ENCODE peak calls at places on chromosomes 4 and X, in nine cellular contexts. One of them, this sample, is unnamed.
A peak's percentile ranks its signal among the peaks of the same experiment; 100 is the strongest.

GRCh38 chr4:8222609-8223391 is 23.7 kb downstream of the SH3TC1 start:
- DNase-seq in astrocyte of the cerebellum: no peak
- DNase-seq in cardiac fibroblast: no peak
- DNase-seq in fibroblast of pulmonary artery: no peak
- DNase-seq in nephron progenitor cell: no peak
- DNase-seq in body of pancreas: no peak
- DNase-seq in Caco-2: no peak
- DNase-seq in neural crest cell: no peak
- DNase-seq in upper lobe of right lung: no peak
- DNase-seq in this sample: no peak

GRCh38 chrX:7798327-7798726 is 44.6 kb upstream of the VCX start:
- DNase-seq in astrocyte of the cerebellum: no peak
- DNase-seq in cardiac fibroblast: no peak
- DNase-seq in fibroblast of pulmonary artery: no peak
- DNase-seq in nephron progenitor cell: no peak
- DNase-seq in body of pancreas: no peak
- DNase-seq in Caco-2: no peak
- DNase-seq in neural crest cell: no peak
- DNase-seq in upper lobe of right lung: no peak
- DNase-seq in this sample: no peak

GRCh38 chr4:185738851-185739250 is 73.1 kb downstream of the SORBS2 start:
- DNase-seq in astrocyte of the cerebellum: no peak
- DNase-seq in cardiac fibroblast: peak; percentile 26
- DNase-seq in fibroblast of pulmonary artery: no peak
- DNase-seq in nephron progenitor cell: no peak
- DNase-seq in body of pancreas: no peak
- DNase-seq in Caco-2: no peak
- DNase-seq in neural crest cell: no peak
- DNase-seq in upper lobe of right lung: no peak
- DNase-seq in this sample: no peak

GRCh38 chr4:111048316-111048715 is 425.4 kb upstream of the PITX2 start:
- DNase-seq in astrocyte of the cerebellum: no peak
- DNase-seq in cardiac fibroblast: no peak
- DNase-seq in fibroblast of pulmonary artery: no peak
- DNase-seq in nephron progenitor cell: no peak
- DNase-seq in body of pancreas: no peak
- DNase-seq in Caco-2: no peak
- DNase-seq in neural crest cell: no peak
- DNase-seq in upper lobe of right lung: no peak
- DNase-seq in this sample: no peak

GRCh38 chr4:184170996-184171395 is 46.7 kb downstream of the ENPP6 start:
- DNase-seq in astrocyte of the cerebellum: no peak
- DNase-seq in cardiac fibroblast: peak; percentile 32
- DNase-seq in fibroblast of pulmonary artery: peak; percentile 8
- DNase-seq in nephron progenitor cell: peak; percentile 47
- DNase-seq in body of pancreas: no peak
- DNase-seq in Caco-2: no peak
- DNase-seq in neural crest cell: no peak
- DNase-seq in upper lobe of right lung: no peak
- DNase-seq in this sample: peak; percentile 58

GRCh38 chr4:129900430-129900953 is 804.5 kb downstream of the C4orf33 start:
- DNase-seq in astrocyte of the cerebellum: no peak
- DNase-seq in cardiac fibroblast: no peak
- DNase-seq in fibroblast of pulmonary artery: no peak
- DNase-seq in nephron progenitor cell: no peak
- DNase-seq in body of pancreas: no peak
- DNase-seq in Caco-2: no peak
- DNase-seq in neural crest cell: no peak
- DNase-seq in upper lobe of right lung: no peak
- DNase-seq in this sample: no peak

GRCh38 chrX:10360121-10360520 is 203.3 kb downstream of the CLCN4 start:
- DNase-seq in astrocyte of the cerebellum: no peak
- DNase-seq in cardiac fibroblast: no peak
- DNase-seq in fibroblast of pulmonary artery: no peak
- DNase-seq in nephron progenitor cell: no peak
- DNase-seq in body of pancreas: no peak
- DNase-seq in Caco-2: no peak
- DNase-seq in neural crest cell: no peak
- DNase-seq in upper lobe of right lung: no peak
- DNase-seq in this sample: peak; percentile 21

GRCh38 chr4:88765729-88766128 is 68.1 kb upstream of the NAP1L5 start:
- DNase-seq in astrocyte of the cerebellum: peak; percentile 74
- DNase-seq in cardiac fibroblast: peak; percentile 80
- DNase-seq in fibroblast of pulmonary artery: peak; percentile 82
- DNase-seq in nephron progenitor cell: no peak
- DNase-seq in body of pancreas: no peak
- DNase-seq in Caco-2: no peak
- DNase-seq in neural crest cell: no peak
- DNase-seq in upper lobe of right lung: no peak
- DNase-seq in this sample: no peak

GRCh38 chr4:151781026-151781425 is 20.2 kb upstream of the GATB start:
- DNase-seq in astrocyte of the cerebellum: no peak
- DNase-seq in cardiac fibroblast: no peak
- DNase-seq in fibroblast of pulmonary artery: no peak
- DNase-seq in nephron progenitor cell: no peak
- DNase-seq in body of pancreas: no peak
- DNase-seq in Caco-2: no peak
- DNase-seq in neural crest cell: no peak
- DNase-seq in upper lobe of right lung: no peak
- DNase-seq in this sample: no peak

GRCh38 chr4:133355636-133356035 is 206.5 kb downstream of the PCDH10 start:
- DNase-seq in astrocyte of the cerebellum: no peak
- DNase-seq in cardiac fibroblast: no peak
- DNase-seq in fibroblast of pulmonary artery: peak; percentile 35
- DNase-seq in nephron progenitor cell: no peak
- DNase-seq in body of pancreas: no peak
- DNase-seq in Caco-2: no peak
- DNase-seq in neural crest cell: no peak
- DNase-seq in upper lobe of right lung: no peak
- DNase-seq in this sample: no peak

GRCh38 chr4:24321151-24321550 is 263.2 kb downstream of the DHX15 start:
- DNase-seq in astrocyte of the cerebellum: peak; percentile 77
- DNase-seq in cardiac fibroblast: peak; percentile 55
- DNase-seq in fibroblast of pulmonary artery: no peak
- DNase-seq in nephron progenitor cell: no peak
- DNase-seq in body of pancreas: no peak
- DNase-seq in Caco-2: no peak
- DNase-seq in neural crest cell: no peak
- DNase-seq in upper lobe of right lung: no peak
- DNase-seq in this sample: no peak

GRCh38 chr4:168449740-168450442 is 30.4 kb downstream of the DDX60L start:
- DNase-seq in astrocyte of the cerebellum: peak; percentile 1
- DNase-seq in cardiac fibroblast: peak; percentile 91
- DNase-seq in fibroblast of pulmonary artery: peak; percentile 62
- DNase-seq in nephron progenitor cell: no peak
- DNase-seq in body of pancreas: no peak
- DNase-seq in Caco-2: no peak
- DNase-seq in neural crest cell: no peak
- DNase-seq in upper lobe of right lung: no peak
- DNase-seq in this sample: no peak

GRCh38 chr4:80072607-80073361 is at the start of gene ANTXR2:
- DNase-seq in astrocyte of the cerebellum: peak; percentile 83
- DNase-seq in cardiac fibroblast: peak; percentile 98
- DNase-seq in fibroblast of pulmonary artery: peak; percentile 97
- DNase-seq in nephron progenitor cell: peak; percentile 80
- DNase-seq in body of pancreas: peak; percentile 81
- DNase-seq in Caco-2: peak; percentile 73
- DNase-seq in neural crest cell: peak; percentile 75
- DNase-seq in upper lobe of right lung: peak; percentile 93
- DNase-seq in this sample: peak; percentile 80
- TF ChIP-seq CTCF in astrocyte of the cerebellum: no peak
- TF ChIP-seq CTCF in cardiac fibroblast: no peak
- TF ChIP-seq CTCF in fibroblast of pulmonary artery: no peak
- TF ChIP-seq CTCF in nephron progenitor cell: no peak
- TF ChIP-seq CTCF in body of pancreas: no peak
- TF ChIP-seq CTCF in Caco-2: no peak
- TF ChIP-seq CTCF in neural crest cell: no peak
- TF ChIP-seq CTCF in upper lobe of right lung: peak; percentile 15
- TF ChIP-seq CTCF in this sample: no peak

DNA sequence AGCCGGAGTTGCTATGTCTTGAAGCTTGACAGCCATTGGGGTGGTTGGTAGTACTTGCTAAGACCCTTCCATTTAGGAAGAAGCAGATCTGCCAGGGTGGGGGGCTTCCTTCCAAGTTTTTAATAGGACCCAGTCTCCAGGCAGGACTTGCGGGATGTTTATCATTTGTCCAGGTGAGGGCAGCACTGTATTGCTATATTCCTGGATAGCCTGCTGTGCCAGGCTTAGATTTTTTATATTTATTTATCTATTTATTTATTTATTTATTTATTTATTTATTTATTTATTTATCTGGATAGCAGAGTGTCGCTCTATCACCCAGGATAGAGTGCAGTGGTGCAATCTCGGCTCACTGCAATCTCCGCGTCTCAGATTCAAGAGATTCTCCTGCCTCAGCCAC is 87.4 kb upstream of the CT45A1 start:
- DNase-seq in astrocyte of the cerebellum: no peak
- DNase-seq in cardiac fibroblast: peak; percentile 5
- DNase-seq in fibroblast of pulmonary artery: peak; percentile 1
- DNase-seq in nephron progenitor cell: no peak
- DNase-seq in body of pancreas: no peak
- DNase-seq in Caco-2: no peak
- DNase-seq in neural crest cell: no peak
- DNase-seq in upper lobe of right lung: no peak
- DNase-seq in this sample: no peak
- TF ChIP-seq CTCF in astrocyte of the cerebellum: no peak
- TF ChIP-seq CTCF in cardiac fibroblast: no peak
- TF ChIP-seq CTCF in fibroblast of pulmonary artery: no peak
- TF ChIP-seq CTCF in nephron progenitor cell: no peak
- TF ChIP-seq CTCF in body of pancreas: no peak
- TF ChIP-seq CTCF in Caco-2: no peak
- TF ChIP-seq CTCF in neural crest cell: peak; percentile 41
- TF ChIP-seq CTCF in upper lobe of right lung: peak; percentile 26
- TF ChIP-seq CTCF in this sample: peak; percentile 24

GRCh38 chrX:49120104-49120503 is 3.4 kb downstream of the GPKOW start:
- DNase-seq in astrocyte of the cerebellum: no peak
- DNase-seq in cardiac fibroblast: peak; percentile 4
- DNase-seq in fibroblast of pulmonary artery: peak; percentile 11
- DNase-seq in nephron progenitor cell: no peak
- DNase-seq in body of pancreas: no peak
- DNase-seq in Caco-2: no peak
- DNase-seq in neural crest cell: no peak
- DNase-seq in upper lobe of right lung: no peak
- DNase-seq in this sample: no peak
- TF ChIP-seq CTCF in astrocyte of the cerebellum: no peak
- TF ChIP-seq CTCF in cardiac fibroblast: no peak
- TF ChIP-seq CTCF in fibroblast of pulmonary artery: no peak
- TF ChIP-seq CTCF in nephron progenitor cell: no peak
- TF ChIP-seq CTCF in body of pancreas: no peak
- TF ChIP-seq CTCF in Caco-2: no peak
- TF ChIP-seq CTCF in neural crest cell: no peak
- TF ChIP-seq CTCF in upper lobe of right lung: no peak
- TF ChIP-seq CTCF in this sample: no peak

GRCh38 chr4:2712261-2712842 is 43.8 kb downstream of the TNIP2 start:
- DNase-seq in astrocyte of the cerebellum: peak; percentile 18
- DNase-seq in cardiac fibroblast: peak; percentile 47
- DNase-seq in fibroblast of pulmonary artery: peak; percentile 46
- DNase-seq in nephron progenitor cell: no peak
- DNase-seq in body of pancreas: no peak
- DNase-seq in Caco-2: no peak
- DNase-seq in neural crest cell: no peak
- DNase-seq in upper lobe of right lung: no peak
- DNase-seq in this sample: peak; percentile 53
- TF ChIP-seq CTCF in astrocyte of the cerebellum: peak; percentile 48
- TF ChIP-seq CTCF in cardiac fibroblast: peak; percentile 37
- TF ChIP-seq CTCF in fibroblast of pulmonary artery: peak; percentile 30
- TF ChIP-seq CTCF in nephron progenitor cell: no peak
- TF ChIP-seq CTCF in body of pancreas: no peak
- TF ChIP-seq CTCF in Caco-2: peak; percentile 38
- TF ChIP-seq CTCF in neural crest cell: peak; percentile 58
- TF ChIP-seq CTCF in upper lobe of right lung: no peak
- TF ChIP-seq CTCF in this sample: peak; percentile 67

GRCh38 chr4:2008671-2008920 is 178 bp downstream of the NELFA start:
- DNase-seq in astrocyte of the cerebellum: no peak
- DNase-seq in cardiac fibroblast: no peak
- DNase-seq in fibroblast of pulmonary artery: no peak
- DNase-seq in nephron progenitor cell: no peak
- DNase-seq in body of pancreas: no peak
- DNase-seq in Caco-2: no peak
- DNase-seq in neural crest cell: no peak
- DNase-seq in upper lobe of right lung: no peak
- DNase-seq in this sample: no peak

GRCh38 chr4:2008921-2009650 is at the start of gene NELFA:
- DNase-seq in astrocyte of the cerebellum: peak; percentile 80
- DNase-seq in cardiac fibroblast: peak; percentile 96
- DNase-seq in fibroblast of pulmonary artery: peak; percentile 95
- DNase-seq in nephron progenitor cell: peak; percentile 93
- DNase-seq in body of pancreas: peak; percentile 97
- DNase-seq in Caco-2: peak; percentile 95
- DNase-seq in neural crest cell: peak; percentile 96
- DNase-seq in upper lobe of right lung: peak; percentile 98
- DNase-seq in this sample: peak; percentile 95

GRCh38 chr4:2006956-2007653 is 1.7 kb downstream of the NELFA start:
- DNase-seq in astrocyte of the cerebellum: no peak
- DNase-seq in cardiac fibroblast: no peak
- DNase-seq in fibroblast of pulmonary artery: no peak
- DNase-seq in nephron progenitor cell: no peak
- DNase-seq in body of pancreas: no peak
- DNase-seq in Caco-2: no peak
- DNase-seq in neural crest cell: no peak
- DNase-seq in upper lobe of right lung: peak; percentile 21
- DNase-seq in this sample: no peak

GRCh38 chr4:2007804-2008670 is 737 bp downstream of the NELFA start:
- DNase-seq in astrocyte of the cerebellum: no peak
- DNase-seq in cardiac fibroblast: no peak
- DNase-seq in fibroblast of pulmonary artery: peak; percentile 13
- DNase-seq in nephron progenitor cell: peak; percentile 48
- DNase-seq in body of pancreas: no peak
- DNase-seq in Caco-2: no peak
- DNase-seq in neural crest cell: no peak
- DNase-seq in upper lobe of right lung: peak; percentile 65
- DNase-seq in this sample: peak; percentile 34

DNA sequence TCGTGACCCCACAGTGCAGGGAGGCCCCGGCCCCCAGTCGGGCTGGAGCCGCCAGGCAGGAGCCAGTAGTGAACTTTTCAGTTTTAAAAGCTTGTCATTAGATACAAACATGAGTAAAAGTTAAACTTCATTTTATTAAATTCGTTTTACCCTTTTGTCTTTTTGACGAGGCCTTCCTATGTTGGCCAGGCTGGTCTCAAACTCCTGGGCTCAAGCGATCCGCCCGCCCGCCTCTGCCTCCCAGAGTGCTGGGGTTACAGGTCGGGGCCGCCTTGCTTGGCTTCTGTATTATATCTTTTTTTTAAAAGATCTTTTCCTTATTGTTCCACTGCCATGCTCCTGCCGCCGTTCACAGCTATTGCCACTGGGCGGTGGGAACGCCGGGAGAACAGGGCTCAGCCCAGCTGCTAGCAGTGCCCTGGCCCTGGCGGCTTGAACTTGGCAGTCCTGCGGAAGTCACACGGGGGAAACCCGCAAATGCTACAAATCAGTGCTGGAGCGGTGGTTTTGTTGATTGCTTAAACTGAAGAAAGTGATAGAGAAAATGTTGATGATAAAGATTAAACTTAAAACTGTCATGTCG is 968 bp upstream of the NELFA start:
- DNase-seq in astrocyte of the cerebellum: peak; percentile 23
- DNase-seq in cardiac fibroblast: peak; percentile 39
- DNase-seq in fibroblast of pulmonary artery: peak; percentile 57
- DNase-seq in nephron progenitor cell: peak; percentile 60
- DNase-seq in body of pancreas: peak; percentile 74
- DNase-seq in Caco-2: peak; percentile 74
- DNase-seq in neural crest cell: peak; percentile 64
- DNase-seq in upper lobe of right lung: peak; percentile 86
- DNase-seq in this sample: peak; percentile 78
- TF ChIP-seq CTCF in astrocyte of the cerebellum: peak; percentile 34
- TF ChIP-seq CTCF in cardiac fibroblast: peak; percentile 22
- TF ChIP-seq CTCF in fibroblast of pulmonary artery: peak; percentile 21
- TF ChIP-seq CTCF in nephron progenitor cell: no peak
- TF ChIP-seq CTCF in body of pancreas: peak; percentile 30
- TF ChIP-seq CTCF in Caco-2: peak; percentile 15
- TF ChIP-seq CTCF in neural crest cell: peak; percentile 58
- TF ChIP-seq CTCF in upper lobe of right lung: peak; percentile 9
- TF ChIP-seq CTCF in this sample: no peak

GRCh38 chr4:69156913-69157312 is 57.6 kb downstream of the UGT2B11 start:
- DNase-seq in astrocyte of the cerebellum: no peak
- DNase-seq in cardiac fibroblast: peak; percentile 22
- DNase-seq in fibroblast of pulmonary artery: peak; percentile 6
- DNase-seq in nephron progenitor cell: peak; percentile 7
- DNase-seq in body of pancreas: peak; percentile 12
- DNase-seq in Caco-2: no peak
- DNase-seq in neural crest cell: no peak
- DNase-seq in upper lobe of right lung: no peak
- DNase-seq in this sample: peak; percentile 21
- TF ChIP-seq CTCF in astrocyte of the cerebellum: peak; percentile 35
- TF ChIP-seq CTCF in cardiac fibroblast: peak; percentile 56
- TF ChIP-seq CTCF in fibroblast of pulmonary artery: peak; percentile 47
- TF ChIP-seq CTCF in nephron progenitor cell: peak; percentile 29
- TF ChIP-seq CTCF in body of pancreas: no peak
- TF ChIP-seq CTCF in Caco-2: peak; percentile 15
- TF ChIP-seq CTCF in neural crest cell: peak; percentile 37
- TF ChIP-seq CTCF in upper lobe of right lung: no peak
- TF ChIP-seq CTCF in this sample: peak; percentile 40